ENCODE peak calls at places on chromosomes 5 and 9, in four cellular contexts. P is epithelial cell of esophagus, F is tibial artery, S is coronary artery. A is an unnamed sample.

GRCh38 chr9:133802256-133802655 is 64.1 kb upstream of the SARDH start:
- DNase-seq in P (no peak), F (no peak), S (no peak), A (no peak)

GRCh38 chr5:134609232-134609851 is 23.3 kb downstream of the SAR1B start:
- DNase-seq in P (no peak), F (no peak), S (no peak), A (no peak)

GRCh38 chr5:159982421-159983173 is 26.3 kb upstream of the TTC1 start:
- DNase-seq in P (peak; percentile 95), F (no peak), S (no peak), A (no peak)

GRCh38 chr9:121914604-121915303 is 178.4 kb downstream of the TTLL11 start:
- DNase-seq in P (no peak), F (no peak), S (no peak), A (no peak)

GRCh38 chr5:36035696-36036095 is 31.0 kb downstream of the UGT3A2 start:
- DNase-seq in P (no peak), F (no peak), S (no peak), A (no peak)

GRCh38 chr5:54610197-54610898 is 92.8 kb downstream of the SNX18 start:
- DNase-seq in P (no peak), F (no peak), S (no peak), A (no peak)

GRCh38 chr9:38390851-38391250 is 1.7 kb upstream of the ALDH1B1 start:
- DNase-seq in P (no peak), F (no peak), S (no peak), A (no peak)

GRCh38 chr9:132037470-132037869 is 42.2 kb downstream of the MED27 start:
- DNase-seq in P (no peak), F (no peak), S (no peak), A (no peak)

GRCh38 chr9:75914002-75914401 is 23.5 kb downstream of the PCSK5 start:
- DNase-seq in P (no peak), F (no peak), S (no peak), A (no peak)

GRCh38 chr5:116861662-116862061 is 287.0 kb upstream of the SEMA6A start:
- DNase-seq in P (no peak), F (no peak), S (no peak), A (no peak)

GRCh38 chr9:136196465-136197371 is 8.2 kb downstream of the LHX3 start:
- DNase-seq in P (peak; percentile 21), F (no peak), S (no peak), A (no peak)

GRCh38 chr9:69174645-69175487 is 789 bp downstream of the TJP2 start:
- DNase-seq in P (peak; percentile 98), F (peak; percentile 81), S (peak; percentile 82), A (peak; percentile 86)

GRCh38 chr9:93119953-93120845 is 13.9 kb downstream of the NINJ1 start:
- DNase-seq in P (peak; percentile 90), F (peak; percentile 98), S (peak; percentile 95), A (no peak)

GRCh38 chr9:22413884-22414283 is 32.7 kb upstream of the DMRTA1 start:
- DNase-seq in P (peak; percentile 41), F (no peak), S (no peak), A (no peak)

GRCh38 chr5:143775258-143775657 is 36.7 kb upstream of the HMHB1 start:
- DNase-seq in P (peak; percentile 58), F (no peak), S (no peak), A (no peak)

GRCh38 chr9:98263482-98264357 is 8.3 kb upstream of the TBC1D2 start:
- DNase-seq in P (peak; percentile 82), F (peak; percentile 81), S (no peak), A (peak; percentile 90)
- TF ChIP-seq CTCF in P (peak; percentile 100), F (peak; percentile 90), S (peak; percentile 70), A (peak; percentile 99)

GRCh38 chr5:72149742-72150141 is 42.5 kb downstream of the MAP1B start:
- DNase-seq in P (no peak), F (no peak), S (no peak), A (no peak)
- TF ChIP-seq CTCF in P (no peak), F (peak; percentile 40), S (no peak), A (peak; percentile 38)

GRCh38 chr9:109751253-109751652 is 28.7 kb upstream of the PALM2AKAP2 start:
- DNase-seq in P (no peak), F (no peak), S (no peak), A (no peak)
- TF ChIP-seq CTCF in P (no peak), F (no peak), S (no peak), A (peak; percentile 50)

GRCh38 chr5:118407958-118408357 is 580.4 kb downstream of the DTWD2 start:
- DNase-seq in P (no peak), F (no peak), S (no peak), A (no peak)

GRCh38 chr5:118405650-118406061 is 582.7 kb downstream of the DTWD2 start:
- DNase-seq in P (no peak), F (no peak), S (no peak), A (no peak)
- TF ChIP-seq CTCF in P (no peak), F (no peak), S (no peak), A (no peak)

A was measured in osteocyte.